ENCODE peak calls at places on chromosome 21, in nine cellular contexts. J is mesendoderm; K is Peyer's patch; U is stimulated activated CD8-positive, alpha-beta memory T cell treated with anti-CD3 and anti-CD28 coated beads, Interleukin-7, amount 100 ng/mL, for 24 hours; F is activated T-helper 9 cell treated with anti-CD3 and anti-CD28 coated beads, Interleukin-2, amount 50 U/mL, for 16 hours; G is HFFc6; S is iris pigment epithelial cell; B is stimulated activated CD4-positive, alpha-beta T cell treated with anti-CD3 and anti-CD28 coated beads, Interleukin-1b, Interleukin-23, amount 100 ng/mL, for 1 hour; H is CD4-positive, alpha-beta T cell. C is an unnamed sample.

GRCh38 chr21:35674272-35674671 is 386.1 kb downstream of the SETD4 start:
- DNase-seq in J (no peak), K (no peak), U (no peak), F (no peak), G (no peak), S (no peak), B (no peak), H (no peak), C (no peak)

GRCh38 chr21:26099610-26100219 is 70.9 kb downstream of the APP start:
- DNase-seq in J (peak), K (no peak), U (no peak), F (no peak), G (no peak), S (no peak), B (no peak), H (no peak), C (peak)

GRCh38 chr21:36250423-36251075 is 69.4 kb upstream of the MORC3 start:
- DNase-seq in J (peak), K (no peak), U (no peak), F (no peak), G (no peak), S (no peak), B (no peak), H (no peak), C (no peak)

GRCh38 chr21:42227909-42228708 is 9.2 kb downstream of the ABCG1 start:
- DNase-seq in J (peak), K (peak), U (peak), F (peak), G (peak), S (peak), B (peak), H (peak), C (peak)

GRCh38 chr21:35075546-35075945 is 26.4 kb upstream of the RUNX1 start:
- DNase-seq in J (peak), K (no peak), U (no peak), F (no peak), G (peak), S (peak), B (no peak), H (no peak), C (peak)

GRCh38 chr21:32141009-32141357 is 137.9 kb downstream of the MIS18A start:
- DNase-seq in J (no peak), K (no peak), U (no peak), F (no peak), G (no peak), S (no peak), B (no peak), H (no peak), C (no peak)

GRCh38 chr21:34737115-34737514 is 68.3 kb downstream of the CLIC6 start:
- DNase-seq in J (no peak), K (no peak), U (no peak), F (no peak), G (no peak), S (no peak), B (no peak), H (no peak), C (no peak)

GRCh38 chr21:44949161-44950015 is 9.6 kb downstream of the SLX9 start:
- DNase-seq in J (peak), K (peak), U (peak), F (peak), G (peak), S (peak), B (peak), H (peak), C (peak)

GRCh38 chr21:45560106-45561021 is 18.1 kb upstream of the SLC19A1 start:
- DNase-seq in J (no peak), K (peak), U (no peak), F (no peak), G (no peak), S (no peak), B (no peak), H (no peak), C (no peak)

GRCh38 chr21:29585462-29585861 is 286.7 kb downstream of the BACH1 start:
- DNase-seq in J (no peak), K (no peak), U (no peak), F (no peak), G (no peak), S (no peak), B (no peak), H (no peak), C (no peak)

GRCh38 chr21:42219606-42220137 is 732 bp downstream of the ABCG1 start:
- DNase-seq in J (no peak), K (peak), U (no peak), F (no peak), G (no peak), S (no peak), B (no peak), H (peak), C (no peak)

GRCh38 chr21:34635307-34635706 is 20.4 kb upstream of the RCAN1 start:
- DNase-seq in J (peak), K (no peak), U (no peak), F (no peak), G (no peak), S (no peak), B (no peak), H (no peak), C (no peak)

GRCh38 chr21:15098908-15099307 is 34.1 kb upstream of the NRIP1 start:
- DNase-seq in J (no peak), K (no peak), U (no peak), F (no peak), G (no peak), S (no peak), B (no peak), H (no peak), C (no peak)

GRCh38 chr21:43937898-43938309 is 72.9 kb downstream of the AGPAT3 start:
- DNase-seq in J (no peak), K (peak), U (no peak), F (no peak), G (no peak), S (no peak), B (no peak), H (no peak), C (no peak)

GRCh38 chr21:32597205-32597604 is 11.9 kb upstream of the TCP10L start:
- DNase-seq in J (no peak), K (no peak), U (no peak), F (no peak), G (peak), S (peak), B (no peak), H (no peak), C (peak)

GRCh38 chr21:25362375-25363267 is 244.7 kb downstream of the MRPL39 start:
- DNase-seq in J (no peak), K (no peak), U (no peak), F (no peak), G (no peak), S (no peak), B (no peak), H (no peak), C (no peak)

GRCh38 chr21:35053356-35054096 is 4.4 kb upstream of the RUNX1 start:
- DNase-seq in J (no peak), K (no peak), U (no peak), F (no peak), G (no peak), S (no peak), B (no peak), H (no peak), C (no peak)

GRCh38 chr21:46128106-46128982 is 27.0 kb downstream of the FTCD start:
- DNase-seq in J (no peak), K (peak), U (no peak), F (no peak), G (no peak), S (no peak), B (no peak), H (no peak), C (no peak)

GRCh38 chr21:44947930-44948331 is 8.1 kb downstream of the SLX9 start:
- DNase-seq in J (no peak), K (no peak), U (no peak), F (no peak), G (no peak), S (no peak), B (no peak), H (no peak), C (no peak)

GRCh38 chr21:34799092-34799491 is 130.3 kb downstream of the CLIC6 start:
- DNase-seq in J (no peak), K (no peak), U (no peak), F (no peak), G (no peak), S (no peak), B (no peak), H (no peak), C (no peak)

C was measured in astrocyte of the spinal cord.